ENCODE peak calls at places on chromosome 15, in five cellular contexts. P is coronary artery, Y is foreskin keratinocyte, B is GM12878, Q is GM13976. N is an unnamed sample.

GRCh38 chr15:59570364-59570763 is 41.2 kb upstream of the GCNT3 start:
- DNase-seq in P (no peak), Y (peak), B (no peak), Q (no peak), N (no peak)

GRCh38 chr15:89121414-89121813 is 33.2 kb downstream of the ABHD2 start:
- DNase-seq in P (no peak), Y (peak), B (no peak), Q (no peak), N (no peak)

GRCh38 chr15:95845862-95846515 is 484.5 kb upstream of the NR2F2 start:
- DNase-seq in P (no peak), Y (no peak), B (no peak), Q (no peak), N (no peak)

GRCh38 chr15:44075535-44075934 is 119.5 kb downstream of the FRMD5 start:
- DNase-seq in P (no peak), Y (peak), B (no peak), Q (no peak), N (no peak)

GRCh38 chr15:61049934-61050333 is 179.2 kb downstream of the RORA start:
- DNase-seq in P (no peak), Y (no peak), B (peak), Q (no peak), N (peak)

GRCh38 chr15:74184582-74185091 is 11.1 kb downstream of the ISLR start:
- DNase-seq in P (no peak), Y (no peak), B (no peak), Q (no peak), N (no peak)

GRCh38 chr15:78415284-78415683 is 22.7 kb upstream of the IREB2 start:
- DNase-seq in P (no peak), Y (no peak), B (no peak), Q (no peak), N (no peak)

GRCh38 chr15:66269326-66270090 is 16.0 kb upstream of the MEGF11 start:
- DNase-seq in P (no peak), Y (peak), B (no peak), Q (no peak), N (peak)

GRCh38 chr15:60614862-60615771 is 136.2 kb upstream of the ICE2 start:
- DNase-seq in P (no peak), Y (no peak), B (no peak), Q (no peak), N (no peak)

GRCh38 chr15:60184579-60184978 is 180.5 kb downstream of the FOXB1 start:
- DNase-seq in P (no peak), Y (peak), B (no peak), Q (no peak), N (no peak)

GRCh38 chr15:43872416-43873020 is 45.7 kb downstream of the WDR76 start:
- DNase-seq in P (no peak), Y (no peak), B (peak), Q (peak), N (peak)

GRCh38 chr15:56835598-56836275 is 82.7 kb upstream of the TCF12 start:
- DNase-seq in P (no peak), Y (no peak), B (no peak), Q (no peak), N (peak)

GRCh38 chr15:98899266-98900021 is 108.1 kb downstream of the PGPEP1L start:
- DNase-seq in P (no peak), Y (no peak), B (no peak), Q (no peak), N (no peak)

GRCh38 chr15:89379818-89380217 is 45.2 kb upstream of the POLG start:
- DNase-seq in P (no peak), Y (peak), B (no peak), Q (no peak), N (no peak)

GRCh38 chr15:64740361-64741170 is 34.8 kb downstream of the RBPMS2 start:
- DNase-seq in P (no peak), Y (peak), B (no peak), Q (peak), N (no peak)

GRCh38 chr15:65723786-65724354 is 68.2 kb downstream of the DENND4A start:
- DNase-seq in P (no peak), Y (no peak), B (no peak), Q (no peak), N (no peak)

GRCh38 chr15:38072507-38073277 is 138.3 kb downstream of the TMCO5A start:
- DNase-seq in P (peak), Y (peak), B (no peak), Q (peak), N (no peak)

GRCh38 chr15:70670680-70671079 is 92.7 kb downstream of the UACA start:
- DNase-seq in P (no peak), Y (no peak), B (no peak), Q (no peak), N (no peak)
- TF ChIP-seq CTCF in P (no peak), Y (peak), B (no peak), Q (no peak), N (no peak)

DNA sequence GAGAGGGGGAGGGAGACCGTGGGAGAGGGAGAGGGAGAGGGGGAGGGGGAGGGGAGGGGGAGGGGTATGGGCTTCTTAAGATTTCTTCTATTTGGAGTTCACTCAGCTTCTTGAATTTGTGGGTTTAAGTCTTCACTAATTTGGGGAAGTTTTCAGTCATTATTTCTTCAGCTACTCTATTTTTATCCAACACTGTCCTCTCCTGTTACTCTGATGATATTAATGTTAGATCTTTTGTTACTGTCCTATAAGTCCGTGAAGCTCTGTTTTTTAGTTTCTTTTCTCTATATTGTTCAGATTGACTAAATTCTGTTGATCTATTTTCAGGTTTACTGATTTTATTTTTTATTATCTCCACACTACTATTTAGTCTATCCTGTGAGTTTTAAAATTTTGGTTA is 351.5 kb upstream of the TPM1 start:
- DNase-seq in P (no peak), Y (no peak), B (no peak), Q (no peak), N (no peak)
- TF ChIP-seq CTCF in P (no peak), Y (peak), B (peak), Q (no peak), N (no peak)

GRCh38 chr15:52078197-52078875 is 34.2 kb downstream of the BCL2L10 start:
- DNase-seq in P (no peak), Y (no peak), B (no peak), Q (no peak), N (no peak)

GRCh38 chr15:52080031-52080430 is 32.5 kb downstream of the BCL2L10 start:
- DNase-seq in P (no peak), Y (peak), B (no peak), Q (no peak), N (no peak)

GRCh38 chr15:52080993-52081392 is 31.6 kb downstream of the BCL2L10 start:
- DNase-seq in P (no peak), Y (no peak), B (no peak), Q (no peak), N (no peak)

GRCh38 chr15:52078876-52079700 is 33.5 kb downstream of the BCL2L10 start:
- DNase-seq in P (no peak), Y (no peak), B (no peak), Q (peak), N (no peak)

GRCh38 chr15:52076889-52077781 is 35.4 kb downstream of the BCL2L10 start:
- DNase-seq in P (no peak), Y (peak), B (peak), Q (peak), N (peak)
- TF ChIP-seq CTCF in P (no peak), Y (peak), B (no peak), Q (no peak), N (peak)

GRCh38 chr15:35023794-35024193 is 35.7 kb upstream of the ZNF770 start:
- DNase-seq in P (no peak), Y (no peak), B (no peak), Q (no peak), N (no peak)

GRCh38 chr15:35019401-35020327 is 31.6 kb upstream of the ZNF770 start:
- DNase-seq in P (no peak), Y (no peak), B (no peak), Q (no peak), N (no peak)

DNA sequence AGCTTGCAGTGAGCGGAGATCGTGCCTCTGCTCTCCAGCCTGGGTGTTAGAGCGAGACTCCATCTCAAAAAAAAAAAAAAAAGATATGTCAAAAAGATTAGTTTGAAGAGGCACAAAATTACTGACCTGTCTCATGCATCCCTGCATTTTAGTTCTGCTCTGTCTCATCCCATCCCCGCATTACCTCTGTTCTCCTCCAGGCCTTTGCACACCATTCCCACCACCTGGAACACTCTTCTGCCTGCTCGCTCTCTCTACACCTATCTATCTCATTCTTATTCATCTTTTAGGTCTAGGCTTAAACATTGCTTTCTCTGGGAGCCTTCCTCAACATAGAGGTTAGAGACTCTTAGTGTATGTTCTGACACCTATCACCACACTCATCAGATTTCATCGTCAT is 32.9 kb upstream of the ZNF770 start:
- DNase-seq in P (no peak), Y (no peak), B (no peak), Q (no peak), N (no peak)
- TF ChIP-seq CTCF in P (no peak), Y (no peak), B (no peak), Q (no peak), N (no peak)

GRCh38 chr15:92391640-92392039 is 2.0 kb upstream of the ST8SIA2 start:
- DNase-seq in P (no peak), Y (no peak), B (no peak), Q (peak), N (no peak)
- TF ChIP-seq CTCF in P (no peak), Y (peak), B (peak), Q (peak), N (peak)

DNA sequence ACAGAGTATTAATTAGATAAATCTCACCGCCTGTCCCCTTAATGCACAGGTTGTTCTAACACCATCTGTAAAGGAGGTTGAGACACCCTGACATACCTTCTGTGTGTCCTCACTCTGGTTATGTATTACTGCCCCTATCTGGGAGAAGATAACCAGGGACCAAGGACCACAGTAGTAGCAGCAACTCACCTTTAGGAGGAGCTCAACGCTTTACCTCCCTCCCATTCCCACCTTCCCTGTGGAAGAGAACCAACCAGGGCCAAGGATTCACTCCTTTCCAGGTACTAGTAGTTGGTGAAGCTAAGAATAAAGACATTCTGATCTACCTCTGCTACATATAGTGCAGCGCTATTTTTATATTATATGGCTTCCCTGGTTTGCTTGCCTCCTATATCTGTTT is 232.6 kb downstream of the MEX3B start:
- DNase-seq in P (no peak), Y (no peak), B (no peak), Q (no peak), N (no peak)
- TF ChIP-seq CTCF in P (no peak), Y (peak), B (peak), Q (no peak), N (peak)

GRCh38 chr15:100337422-100338044 is 4.2 kb downstream of the ADAMTS17 start:
- DNase-seq in P (no peak), Y (no peak), B (no peak), Q (no peak), N (no peak)

GRCh38 chr15:100340721-100341661 is 784 bp downstream of the ADAMTS17 start:
- DNase-seq in P (no peak), Y (no peak), B (no peak), Q (no peak), N (no peak)

GRCh38 chr15:100338247-100338646 is 3.5 kb downstream of the ADAMTS17 start:
- DNase-seq in P (no peak), Y (no peak), B (no peak), Q (no peak), N (no peak)

GRCh38 chr15:100339999-100340398 is 1.8 kb downstream of the ADAMTS17 start:
- DNase-seq in P (no peak), Y (no peak), B (no peak), Q (no peak), N (no peak)

GRCh38 chr15:100338971-100339444 is 2.8 kb downstream of the ADAMTS17 start:
- DNase-seq in P (no peak), Y (peak), B (no peak), Q (no peak), N (no peak)
- TF ChIP-seq CTCF in P (peak), Y (peak), B (peak), Q (peak), N (peak)